ENCODE peak calls at places on chromosome 4, in five cellular contexts. E, L, Y, J and U are unnamed samples.

GRCh38 chr4:829291-829690 is 3.4 kb upstream of the CPLX1 start:
- DNase-seq in E (no peak), L (no peak), Y (no peak), J (no peak), U (no peak)

GRCh38 chr4:108345862-108346530 is 177.3 kb upstream of the LEF1 start:
- DNase-seq in E (no peak), L (no peak), Y (no peak), J (no peak), U (no peak)

GRCh38 chr4:4859010-4859798 is at the start of gene MSX1:
- DNase-seq in E (peak; percentile 97), L (peak; percentile 79), Y (peak; percentile 92), J (peak; percentile 92), U (no peak)

GRCh38 chr4:14247767-14248166 is 620.2 kb upstream of the BOD1L1 start:
- DNase-seq in E (no peak), L (no peak), Y (no peak), J (peak; percentile 23), U (no peak)

GRCh38 chr4:37516057-37516775 is 170.0 kb downstream of the RELL1 start:
- DNase-seq in E (no peak), L (no peak), Y (no peak), J (no peak), U (no peak)

GRCh38 chr4:36533944-36534343 is 252.5 kb downstream of the DTHD1 start:
- DNase-seq in E (no peak), L (no peak), Y (no peak), J (no peak), U (no peak)

GRCh38 chr4:67106846-67107467 is 438.3 kb downstream of the CENPC start:
- DNase-seq in E (no peak), L (no peak), Y (no peak), J (peak; percentile 18), U (no peak)

GRCh38 chr4:24966076-24966475 is 53.2 kb upstream of the CCDC149 start:
- DNase-seq in E (no peak), L (no peak), Y (no peak), J (no peak), U (no peak)

GRCh38 chr4:25223770-25224375 is 10.0 kb upstream of the PI4K2B start:
- DNase-seq in E (no peak), L (no peak), Y (no peak), J (no peak), U (no peak)

GRCh38 chr4:2411786-2412510 is 6.5 kb downstream of the ZFYVE28 start:
- DNase-seq in E (peak; percentile 54), L (no peak), Y (peak; percentile 46), J (no peak), U (no peak)
- TF ChIP-seq POLR2A in E (no peak), L (no peak), Y (no peak), J (no peak), U (no peak)

GRCh38 chr4:16230308-16230707 is 4.0 kb upstream of the TAPT1 start:
- DNase-seq in E (no peak), L (no peak), Y (no peak), J (no peak), U (no peak)
- H3K4me1 ChIP-seq in E (peaks cover 5% of the 10 kb centered on the region), L (peaks cover 1% of the 10 kb centered on the region), Y (no peaks in the 10 kb centered on the region), J (peaks cover 5% of the 10 kb centered on the region), U (no peaks in the 10 kb centered on the region)

GRCh38 chr4:184216436-184217004 is 1.2 kb downstream of the ENPP6 start:
- DNase-seq in E (no peak), L (no peak), Y (no peak), J (no peak), U (no peak)
- H3K27ac ChIP-seq in E (no peak overlapping the region), L (no peak overlapping the region), Y (no peak overlapping the region), J (no peak overlapping the region), U (no peak overlapping the region)

DNA sequence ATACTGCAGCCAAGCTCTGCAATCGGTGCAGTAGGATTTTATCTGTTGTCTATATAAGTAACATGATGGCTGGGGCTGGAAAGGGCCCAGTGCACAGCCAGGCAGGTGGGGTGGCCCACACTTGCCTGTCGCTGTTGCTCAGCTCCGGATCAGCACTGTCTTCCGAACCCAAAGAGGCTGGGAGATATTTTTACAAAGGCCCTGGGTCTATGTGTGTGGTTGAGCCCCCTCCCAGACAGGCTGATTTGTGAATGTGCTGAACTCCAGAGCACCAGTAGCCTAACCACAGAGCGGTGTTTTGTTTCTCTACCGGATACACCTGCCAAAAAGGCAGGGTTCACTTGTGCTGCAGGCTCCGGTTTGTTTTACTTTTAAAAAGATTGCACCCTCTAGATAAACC is 33.5 kb upstream of the CHRNA9 start:
- DNase-seq in E (peak; percentile 23), L (peak; percentile 91), Y (no peak), J (no peak), U (no peak)
- TF ChIP-seq POLR2A in E (no peak), L (no peak), Y (no peak), J (no peak), U (peak; percentile 42)